ENCODE peak calls at places on chromosomes 12 and 14, in five cellular contexts. A is GM12878; I is CD8-positive, alpha-beta memory T cell; X is lower lobe of right lung; J is stimulated activated CD4-positive, alpha-beta T cell treated with anti-CD3 and anti-CD28 coated beads, Interleukin-15, amount 100 ng/mL, for 1 hour. G is an unnamed sample.
A peak's percentile ranks its signal among the peaks of the same experiment; 100 is the strongest.

GRCh38 chr14:95101736-95102677 is 55.3 kb downstream of the DICER1 start:
- DNase-seq in J (no peak), I (no peak), X (no peak), A (no peak), G (no peak)

GRCh38 chr14:24057271-24057670 is 5.5 kb downstream of the CARMIL3 start:
- DNase-seq in I (no peak), J (no peak), X (no peak), A (no peak), G (no peak)

GRCh38 chr12:72323881-72324280 is 51.7 kb downstream of the TRHDE start:
- DNase-seq in I (no peak), J (no peak), A (no peak), X (no peak), G (no peak)

GRCh38 chr14:99270491-99271287 is 1.3 kb downstream of the BCL11B start:
- DNase-seq in I (peak; percentile 67), X (no peak), J (no peak), A (no peak), G (no peak)

GRCh38 chr14:68564826-68565760 is 227.8 kb downstream of the ZFP36L1 start:
- DNase-seq in A (no peak), J (no peak), I (no peak), X (no peak), G (no peak)

GRCh38 chr12:75560167-75560566 is 48.8 kb upstream of the KRR1 start:
- DNase-seq in J (no peak), X (no peak), I (no peak), A (no peak), G (no peak)

GRCh38 chr12:46443594-46444263 is 71.2 kb upstream of the SLC38A2 start:
- DNase-seq in A (no peak), X (no peak), J (no peak), I (no peak), G (no peak)

GRCh38 chr12:65878540-65878939 is 54.3 kb downstream of the HMGA2 start:
- DNase-seq in X (no peak), J (no peak), I (no peak), A (no peak), G (no peak)

GRCh38 chr12:102879144-102879763 is 37.8 kb downstream of the PAH start:
- DNase-seq in X (peak; percentile 52), J (no peak), I (no peak), A (peak; percentile 51), G (peak; percentile 13)

GRCh38 chr14:99247772-99248171 is 24.2 kb downstream of the BCL11B start:
- DNase-seq in J (no peak), I (no peak), A (no peak), X (peak; percentile 32), G (no peak)

GRCh38 chr12:79409562-79409961 is 281.2 kb downstream of the PAWR start:
- DNase-seq in I (no peak), X (no peak), A (no peak), J (no peak), G (no peak)

GRCh38 chr14:66045572-66046021 is 440.6 kb upstream of the CCDC196 start:
- DNase-seq in X (no peak), J (no peak), A (no peak), I (no peak), G (no peak)

GRCh38 chr12:57803317-57803893 is 15.1 kb downstream of the AVIL start:
- DNase-seq in I (no peak), J (no peak), X (no peak), A (no peak), G (no peak)

GRCh38 chr14:70802379-70802778 is 6.9 kb downstream of the MAP3K9 start:
- DNase-seq in X (no peak), J (no peak), A (no peak), I (no peak), G (no peak)

GRCh38 chr12:90909069-90909676 is 45.8 kb downstream of the CCER1 start:
- DNase-seq in X (no peak), J (no peak), I (no peak), A (no peak), G (no peak)

GRCh38 chr14:33646692-33647260 is 304.1 kb downstream of the EGLN3 start:
- DNase-seq in X (no peak), I (no peak), J (no peak), A (no peak), G (no peak)

GRCh38 chr14:28635387-28635786 is 131.2 kb upstream of the FOXG1 start:
- DNase-seq in J (no peak), A (no peak), I (no peak), X (no peak), G (no peak)